ENCODE peak calls at places on chromosome 10, in four cellular contexts. E is activated T-cell treated with anti-CD3 and anti-CD28 coated beads, Interleukin-2, amount 50 U/mL, for 72 hours; Z is cardiac septum; B is fibroblast of pulmonary artery. N is an unnamed sample.
A peak's percentile ranks its signal among the peaks of the same experiment; 100 is the strongest.

GRCh38 chr10:131899695-131900349 is 986 bp upstream of the PPP2R2D start:
- DNase-seq in Z (no peak), E (no peak), B (no peak), N (no peak)

GRCh38 chr10:123266981-123267380 is 112.8 kb downstream of the BUB3 start:
- DNase-seq in E (no peak), B (no peak), Z (no peak), N (no peak)

GRCh38 chr10:102714621-102715455 is at the start of gene SFXN2:
- DNase-seq in B (no peak), E (peak; percentile 71), Z (no peak), N (peak; percentile 56)

GRCh38 chr10:48796846-48797245 is 112.2 kb downstream of the WDFY4 start:
- DNase-seq in E (no peak), Z (no peak), B (no peak), N (no peak)

GRCh38 chr10:14439451-14440259 is 108.9 kb upstream of the FRMD4A start:
- DNase-seq in B (no peak), E (no peak), Z (no peak), N (no peak)

GRCh38 chr10:201328-201771 is 66.1 kb downstream of the ZMYND11 start:
- DNase-seq in E (no peak), B (peak; percentile 29), Z (no peak), N (no peak)

GRCh38 chr10:30818854-30819253 is 189.3 kb upstream of the LYZL2 start:
- DNase-seq in B (peak; percentile 40), E (no peak), Z (no peak), N (no peak)

GRCh38 chr10:88428976-88429375 is 154.1 kb downstream of the RNLS start:
- DNase-seq in B (no peak), E (no peak), Z (no peak), N (no peak)

GRCh38 chr10:132258423-132258822 is 49.3 kb downstream of the STK32C start:
- DNase-seq in B (no peak), E (no peak), Z (no peak), N (no peak)

GRCh38 chr10:11401314-11402222 is 209.9 kb downstream of the USP6NL start:
- DNase-seq in Z (peak; percentile 35), B (no peak), E (peak; percentile 17), N (peak; percentile 31)

GRCh38 chr10:58157076-58157766 is 110.5 kb downstream of the IPMK start:
- DNase-seq in B (peak; percentile 100), E (no peak), Z (no peak), N (no peak)